ENCODE peak calls at places on chromosome 10, in five cellular contexts. N is cardiac muscle cell, F is tibial nerve, A is OCI-LY7, K is A549. I is an unnamed sample.
A peak's percentile ranks its signal among the peaks of the same experiment; 100 is the strongest.

GRCh38 chr10:103193820-103194529 is 903 bp upstream of the NT5C2 start:
- DNase-seq in F (no peak), A (no peak), K (no peak), N (no peak), I (no peak)

GRCh38 chr10:101588879-101589278 is 758 bp downstream of the DPCD start:
- DNase-seq in F (no peak), A (no peak), K (peak; percentile 39), N (peak; percentile 23), I (no peak)

GRCh38 chr10:127196227-127196954 is at the start of gene INSYN2A:
- DNase-seq in N (peak; percentile 47), A (no peak), K (peak; percentile 43), F (no peak), I (peak; percentile 73)

GRCh38 chr10:132551093-132551807 is 13.7 kb downstream of the INPP5A start:
- DNase-seq in N (no peak), A (peak; percentile 84), K (no peak), F (no peak), I (no peak)

GRCh38 chr10:33807527-33808377 is 473.3 kb upstream of the NRP1 start:
- DNase-seq in N (no peak), F (no peak), K (no peak), A (no peak), I (no peak)

GRCh38 chr10:113041841-113042745 is 92.0 kb downstream of the TCF7L2 start:
- DNase-seq in A (no peak), K (no peak), F (no peak), N (no peak), I (no peak)

GRCh38 chr10:50807851-50808776 is 68.4 kb downstream of the ASAH2B start:
- DNase-seq in F (no peak), K (no peak), N (no peak), A (no peak), I (no peak)

GRCh38 chr10:23139677-23140076 is 44.3 kb downstream of the MSRB2 start:
- DNase-seq in A (no peak), F (no peak), K (no peak), N (no peak), I (no peak)

GRCh38 chr10:29332761-29333148 is 43.9 kb downstream of the LYZL1 start:
- DNase-seq in F (no peak), N (no peak), A (no peak), K (no peak), I (no peak)

GRCh38 chr10:93113042-93113441 is 39.3 kb downstream of the CYP26A1 start:
- DNase-seq in A (no peak), K (no peak), N (no peak), F (no peak), I (no peak)

GRCh38 chr10:85105614-85106013 is 777.2 kb downstream of the CCSER2 start:
- DNase-seq in N (peak; percentile 25), F (no peak), K (no peak), A (no peak), I (peak; percentile 72)
- TF ChIP-seq CTCF in N (no peak), F (no peak), K (no peak), A (peak; percentile 34), I (peak; percentile 64)

GRCh38 chr10:13706175-13706574 is 119.4 kb downstream of the PRPF18 start:
- DNase-seq in F (no peak), N (no peak), K (no peak), A (no peak), I (no peak)

GRCh38 chr10:13704969-13705368 is 118.2 kb downstream of the PRPF18 start:
- DNase-seq in F (no peak), N (no peak), K (no peak), A (no peak), I (no peak)

GRCh38 chr10:13703997-13704536 is 117.3 kb downstream of the PRPF18 start:
- DNase-seq in N (no peak), K (no peak), A (no peak), F (no peak), I (no peak)

GRCh38 chr10:13706604-13707003 is 119.8 kb downstream of the PRPF18 start:
- DNase-seq in K (no peak), A (no peak), F (no peak), N (no peak), I (no peak)

DNA sequence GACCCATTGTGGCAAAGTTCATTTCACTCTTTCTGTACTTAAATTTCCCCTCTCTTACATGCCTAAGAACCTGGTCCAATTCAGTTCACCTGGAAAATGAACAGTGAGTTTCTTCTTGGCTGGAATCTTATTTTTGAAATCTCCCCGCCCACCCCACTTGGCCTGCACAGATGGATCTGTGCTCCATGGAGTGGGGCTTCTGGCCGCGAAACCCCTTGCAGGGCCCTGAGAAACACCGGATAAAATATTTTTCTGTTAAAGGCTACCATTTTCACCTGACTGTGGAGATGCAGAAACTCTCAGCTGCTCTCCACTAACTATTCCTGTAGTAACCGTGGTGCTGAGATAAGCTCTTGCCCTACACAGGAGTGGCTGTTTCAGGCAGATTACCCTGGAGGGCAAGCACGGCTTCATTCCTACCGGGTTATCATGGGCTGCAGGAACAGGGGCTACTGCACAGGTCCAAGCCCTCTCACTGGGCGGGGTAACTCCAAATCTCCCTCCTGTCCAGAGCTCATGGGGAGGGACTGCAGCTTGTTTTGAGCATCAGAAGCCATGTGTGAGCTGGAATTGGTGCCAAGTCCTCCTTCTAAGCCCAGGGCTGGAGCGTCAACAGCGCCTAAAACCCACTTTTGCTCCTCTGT is 118.9 kb downstream of the PRPF18 start:
- DNase-seq in K (no peak), A (no peak), F (no peak), N (peak; percentile 35), I (no peak)
- H3K4me1 ChIP-seq in K (peaks cover 19% of the 10 kb centered on the region), A (no peaks in the 10 kb centered on the region), F (peaks cover 8% of the 10 kb centered on the region), N (peaks cover 17% of the 10 kb centered on the region), I (peaks cover 2% of the 10 kb centered on the region)

GRCh38 chr10:116737582-116738358 is 4.6 kb downstream of the HSPA12A start:
- DNase-seq in K (peak; percentile 36), F (no peak), N (no peak), A (no peak), I (peak; percentile 61)
- TF ChIP-seq CTCF in K (peak; percentile 22), F (no peak), N (peak; percentile 32), A (peak; percentile 18), I (peak; percentile 61)

DNA sequence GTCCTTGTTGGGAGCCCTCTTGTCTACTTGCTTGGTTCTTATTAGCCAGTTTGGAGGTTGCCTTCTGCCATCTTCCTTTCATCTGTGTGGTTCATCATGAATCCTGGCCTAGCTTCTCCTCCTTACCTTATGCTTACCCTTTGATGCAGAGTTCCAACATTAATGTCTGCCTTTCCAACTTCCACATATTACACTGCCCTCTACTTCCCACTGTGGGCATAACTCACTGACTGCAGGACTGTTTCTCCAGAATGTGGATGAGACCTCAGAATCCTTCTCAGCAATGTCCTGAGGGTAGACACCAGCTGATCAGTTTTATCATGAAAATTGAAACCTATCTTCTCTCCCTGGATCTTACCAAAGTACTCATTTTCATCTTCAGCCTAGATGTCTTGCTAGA is 491.0 kb downstream of the LRMDA start:
- DNase-seq in N (no peak), A (no peak), F (no peak), K (no peak), I (no peak)
- H3K4me1 ChIP-seq in N (no peaks in the 10 kb centered on the region), A (no peaks in the 10 kb centered on the region), F (no peaks in the 10 kb centered on the region), K (no peaks in the 10 kb centered on the region), I (no peaks in the 10 kb centered on the region)

GRCh38 chr10:48887982-48888381 is 51.7 kb downstream of the LRRC18 start:
- DNase-seq in K (no peak), F (no peak), N (no peak), A (no peak), I (no peak)

GRCh38 chr10:48882881-48883280 is 56.8 kb downstream of the LRRC18 start:
- DNase-seq in K (no peak), A (no peak), F (no peak), N (no peak), I (no peak)

GRCh38 chr10:48884337-48885045 is 55.1 kb downstream of the LRRC18 start:
- DNase-seq in F (no peak), K (no peak), A (no peak), N (no peak), I (no peak)

GRCh38 chr10:48881937-48882336 is 57.7 kb downstream of the LRRC18 start:
- DNase-seq in K (no peak), F (no peak), A (no peak), N (no peak), I (no peak)

DNA sequence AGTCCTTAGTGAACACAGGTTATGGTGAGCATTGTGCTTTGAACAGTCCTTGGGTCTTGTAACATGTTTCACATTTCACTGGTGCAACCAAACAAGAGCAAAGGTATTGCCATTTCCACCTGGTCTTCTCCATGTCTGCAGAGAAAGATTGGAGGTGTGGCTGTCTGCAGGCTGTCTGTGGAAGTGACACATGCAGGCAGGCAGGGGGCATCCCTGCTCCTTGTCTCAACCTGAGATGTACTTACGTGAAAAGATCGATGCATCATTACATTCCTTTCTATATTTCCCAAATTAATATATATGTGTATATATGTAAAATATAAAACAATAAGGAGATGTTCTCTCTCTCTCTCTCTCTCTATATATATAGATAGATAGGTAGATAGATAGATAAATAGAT is 54.3 kb downstream of the LRRC18 start:
- DNase-seq in K (peak; percentile 43), N (peak; percentile 24), F (no peak), A (peak; percentile 19), I (no peak)
- TF ChIP-seq CTCF in K (no peak), N (no peak), F (no peak), A (peak; percentile 41), I (peak; percentile 64)